ENCODE peak calls at places on chromosomes 1 and 21, in ten cellular contexts. S is ovary, T is IMR-90, L is body of pancreas, Y is kidney epithelial cell, B is astrocyte of the spinal cord, Z is esophagus squamous epithelium, K is HFF-Myc, O is breast epithelium, E is K562. M is an unnamed sample.

GRCh38 chr21:30426732-30427131 is 1.0 kb upstream of the KRTAP13-3 start:
- DNase-seq in S (no peak), T (no peak), L (no peak), Y (no peak), B (no peak), Z (no peak), K (no peak), O (no peak), E (no peak), M (no peak)

GRCh38 chr1:160045653-160046052 is 13.9 kb upstream of the PIGM start:
- DNase-seq in S (no peak), T (no peak), L (no peak), Y (no peak), B (no peak), Z (no peak), K (no peak), O (no peak), E (no peak), M (no peak)

GRCh38 chr21:30251781-30252180 is 31.0 kb downstream of the KRTAP24-1 start:
- DNase-seq in S (no peak), T (no peak), L (no peak), Y (no peak), B (no peak), Z (no peak), K (no peak), O (no peak), E (no peak), M (no peak)

GRCh38 chr1:232176222-232176621 is 453.7 kb downstream of the SIPA1L2 start:
- DNase-seq in S (no peak), T (no peak), L (no peak), Y (no peak), B (no peak), Z (no peak), K (no peak), O (no peak), E (no peak), M (no peak)

GRCh38 chr1:222454782-222455181 is 93.1 kb downstream of the HHIPL2 start:
- DNase-seq in S (no peak), T (peak), L (no peak), Y (no peak), B (no peak), Z (no peak), K (no peak), O (peak), E (no peak), M (no peak)

GRCh38 chr1:94045465-94046056 is 75.4 kb downstream of the ABCA4 start:
- DNase-seq in S (peak), T (peak), L (peak), Y (peak), B (peak), Z (peak), K (peak), O (peak), E (peak), M (peak)

GRCh38 chr21:43645414-43645891 is 13.8 kb downstream of the HSF2BP start:
- DNase-seq in S (peak), T (peak), L (peak), Y (no peak), B (peak), Z (no peak), K (peak), O (peak), E (peak), M (peak)

GRCh38 chr21:45837936-45838335 is 143.6 kb upstream of the COL6A1 start:
- DNase-seq in S (no peak), T (no peak), L (no peak), Y (no peak), B (no peak), Z (no peak), K (no peak), O (no peak), E (no peak), M (no peak)

GRCh38 chr1:206048582-206048981 is 4.4 kb upstream of the RHEX start:
- DNase-seq in S (no peak), T (no peak), L (peak), Y (no peak), B (no peak), Z (no peak), K (no peak), O (no peak), E (no peak), M (no peak)

GRCh38 chr1:180291004-180291403 is 60.9 kb downstream of the LHX4 start:
- DNase-seq in S (no peak), T (peak), L (no peak), Y (no peak), B (peak), Z (no peak), K (no peak), O (no peak), E (no peak), M (no peak)

GRCh38 chr1:53332833-53333232 is 5.0 kb upstream of the LRP8 start:
- DNase-seq in S (no peak), T (no peak), L (no peak), Y (no peak), B (no peak), Z (no peak), K (no peak), O (no peak), E (no peak), M (no peak)

GRCh38 chr1:151828931-151829330 is 2.7 kb downstream of the RORC start:
- DNase-seq in S (peak), T (peak), L (peak), Y (no peak), B (peak), Z (no peak), K (no peak), O (peak), E (peak), M (no peak)

GRCh38 chr1:85708826-85709222 is 591 bp upstream of the ZNHIT6 start:
- DNase-seq in S (peak), T (no peak), L (no peak), Y (no peak), B (no peak), Z (no peak), K (no peak), O (no peak), E (peak), M (no peak)

GRCh38 chr1:223738465-223739365 is 26.4 kb downstream of the CAPN2 start:
- DNase-seq in S (no peak), T (no peak), L (peak), Y (no peak), B (no peak), Z (no peak), K (no peak), O (no peak), E (no peak), M (no peak)

GRCh38 chr1:203555484-203556046 is 61.6 kb downstream of the OPTC start:
- DNase-seq in S (no peak), T (no peak), L (no peak), Y (no peak), B (no peak), Z (no peak), K (no peak), O (no peak), E (no peak), M (no peak)

GRCh38 chr1:119323216-119323982 is 45.2 kb upstream of the HAO2 start:
- DNase-seq in S (no peak), T (no peak), L (no peak), Y (no peak), B (no peak), Z (no peak), K (no peak), O (no peak), E (no peak), M (no peak)

GRCh38 chr1:240575976-240576666 is 35.8 kb downstream of the GREM2 start:
- DNase-seq in S (no peak), T (peak), L (no peak), Y (no peak), B (peak), Z (no peak), K (no peak), O (no peak), E (peak), M (no peak)

GRCh38 chr1:208381481-208381880 is 137.3 kb upstream of the PLXNA2 start:
- DNase-seq in S (no peak), T (no peak), L (no peak), Y (no peak), B (no peak), Z (no peak), K (no peak), O (no peak), E (no peak), M (no peak)

GRCh38 chr1:34460193-34460592 is 283.5 kb downstream of the C1orf94 start:
- DNase-seq in S (no peak), T (no peak), L (peak), Y (no peak), B (no peak), Z (no peak), K (peak), O (no peak), E (peak), M (no peak)

GRCh38 chr1:17874231-17874630 is 119.1 kb downstream of the ACTL8 start:
- DNase-seq in S (no peak), T (peak), L (no peak), Y (peak), B (peak), Z (no peak), K (peak), O (no peak), E (no peak), M (peak)

GRCh38 chr1:38009841-38010180 is 2.7 kb upstream of the UTP11 start:
- DNase-seq in S (no peak), T (no peak), L (no peak), Y (no peak), B (no peak), Z (no peak), K (no peak), O (no peak), E (no peak), M (no peak)

GRCh38 chr21:42532466-42533181 is 19.0 kb downstream of the SLC37A1 start:
- DNase-seq in S (no peak), T (peak), L (peak), Y (no peak), B (no peak), Z (no peak), K (no peak), O (no peak), E (no peak), M (no peak)

GRCh38 chr1:93616996-93617669 is 64.5 kb downstream of the BCAR3 start:
- DNase-seq in S (no peak), T (no peak), L (peak), Y (no peak), B (no peak), Z (no peak), K (no peak), O (peak), E (no peak), M (no peak)

GRCh38 chr1:94884101-94884875 is 42.6 kb downstream of the CNN3 start:
- DNase-seq in S (peak), T (peak), L (peak), Y (no peak), B (peak), Z (no peak), K (peak), O (peak), E (no peak), M (no peak)

GRCh38 chr1:192580351-192580962 is 4.9 kb downstream of the RGS1 start:
- DNase-seq in S (no peak), T (peak), L (peak), Y (peak), B (peak), Z (no peak), K (peak), O (no peak), E (no peak), M (no peak)

GRCh38 chr1:76763678-76764077 is 103.6 kb upstream of the ST6GALNAC5 start:
- DNase-seq in S (no peak), T (no peak), L (no peak), Y (no peak), B (no peak), Z (no peak), K (no peak), O (no peak), E (no peak), M (no peak)

GRCh38 chr1:218717611-218718010 is 372.5 kb downstream of the TGFB2 start:
- DNase-seq in S (no peak), T (peak), L (no peak), Y (no peak), B (peak), Z (no peak), K (no peak), O (no peak), E (no peak), M (no peak)

GRCh38 chr1:211320980-211321379 is 5.7 kb upstream of the TRAF5 start:
- DNase-seq in S (no peak), T (no peak), L (no peak), Y (no peak), B (no peak), Z (no peak), K (no peak), O (no peak), E (no peak), M (no peak)

GRCh38 chr1:156051011-156051725 is 2.4 kb downstream of the UBQLN4 start:
- DNase-seq in S (no peak), T (no peak), L (no peak), Y (no peak), B (no peak), Z (no peak), K (no peak), O (no peak), E (no peak), M (no peak)

GRCh38 chr1:151175910-151176309 is at the start of gene TMOD4:
- DNase-seq in S (no peak), T (peak), L (no peak), Y (no peak), B (peak), Z (no peak), K (no peak), O (no peak), E (peak), M (no peak)

GRCh38 chr1:19768321-19769210 is 31.1 kb downstream of the TMCO4 start:
- DNase-seq in S (no peak), T (no peak), L (no peak), Y (no peak), B (peak), Z (no peak), K (no peak), O (no peak), E (no peak), M (no peak)

GRCh38 chr1:109876617-109877319 is 33.9 kb upstream of the CSF1 start:
- DNase-seq in S (no peak), T (peak), L (peak), Y (no peak), B (peak), Z (no peak), K (no peak), O (no peak), E (no peak), M (no peak)

GRCh38 chr1:156433602-156434001 is 64.6 kb downstream of the RHBG start:
- DNase-seq in S (no peak), T (no peak), L (no peak), Y (no peak), B (no peak), Z (no peak), K (no peak), O (no peak), E (no peak), M (no peak)

GRCh38 chr1:5985250-5985649 is 7.0 kb downstream of the NPHP4 start:
- DNase-seq in S (peak), T (no peak), L (no peak), Y (no peak), B (no peak), Z (no peak), K (no peak), O (no peak), E (no peak), M (no peak)

GRCh38 chr1:196897158-196897828 is 9.4 kb downstream of the CFHR4 start:
- DNase-seq in S (no peak), T (no peak), L (no peak), Y (no peak), B (no peak), Z (no peak), K (no peak), O (no peak), E (peak), M (no peak)
- H3K4me3 ChIP-seq in S (no peak), T (peak), L (no peak), Y (peak), B (peak), Z (no peak), K (no peak), O (no peak), E (no peak), M (no peak)

DNA sequence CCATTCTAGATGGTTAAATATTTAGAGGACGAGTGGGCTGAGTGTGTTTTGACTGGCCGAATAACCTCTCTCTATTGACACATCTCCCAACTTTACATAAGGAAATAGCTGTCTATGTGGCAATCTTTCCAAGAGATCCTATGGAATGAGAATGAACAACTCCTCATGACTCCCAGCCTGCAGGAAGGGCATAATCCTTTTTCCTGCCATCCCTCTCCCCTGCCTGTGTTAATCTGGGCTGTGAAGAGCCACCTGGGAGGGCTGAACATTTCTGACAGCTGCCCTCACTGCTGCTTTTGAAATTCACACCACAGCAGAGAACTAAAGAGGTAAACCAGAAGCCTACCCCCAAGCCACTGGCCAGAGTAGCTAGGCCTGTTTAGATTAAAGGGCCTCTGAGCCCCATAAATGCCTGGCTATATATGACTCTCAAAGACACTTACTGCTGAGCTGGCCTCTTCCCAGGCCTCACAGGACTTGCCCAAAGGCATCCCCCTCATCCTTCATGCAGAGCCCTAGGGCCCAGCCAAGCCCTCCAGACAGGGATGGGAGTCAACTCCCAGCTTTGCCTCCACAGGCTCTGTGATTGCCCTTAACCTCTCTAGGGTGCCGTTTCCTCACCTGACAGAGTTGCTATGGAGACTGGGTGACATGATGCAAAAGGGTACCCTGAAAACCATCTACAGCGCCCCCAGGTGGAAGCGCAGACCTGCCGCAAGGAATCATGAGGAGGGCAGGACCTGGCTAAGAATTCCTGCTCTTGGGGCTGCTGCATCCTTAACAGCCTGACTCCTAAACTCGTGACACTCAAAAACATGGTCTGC is 42.0 kb upstream of the LDLRAP1 start:
- DNase-seq in S (no peak), T (peak), L (no peak), Y (no peak), B (no peak), Z (no peak), K (no peak), O (no peak), E (peak), M (peak)
- TF ChIP-seq CTCF in S (no peak), T (peak), L (no peak), Y (peak), B (peak), Z (no peak), K (peak), O (no peak), E (peak), M (peak)

DNA sequence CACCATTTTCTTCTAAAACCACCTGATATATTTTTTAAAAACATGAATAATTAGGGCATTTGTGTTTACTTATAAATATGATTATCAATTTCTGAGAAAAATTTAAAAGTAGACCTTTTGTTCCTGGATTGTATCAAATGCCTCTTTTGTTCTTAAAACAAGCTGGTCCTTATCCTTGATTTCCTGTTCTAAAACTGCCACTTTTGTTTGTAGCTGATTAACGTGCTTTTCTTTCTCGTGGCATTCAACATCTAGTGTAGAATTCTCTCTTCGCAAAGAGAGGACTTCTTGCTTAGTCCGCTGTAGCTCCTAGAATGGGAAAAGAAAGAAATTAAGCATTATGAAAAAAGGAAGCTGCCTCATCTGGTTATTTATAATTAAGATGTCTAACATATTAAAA is 25.0 kb downstream of the SASS6 start:
- DNase-seq in S (no peak), T (no peak), L (no peak), Y (no peak), B (no peak), Z (no peak), K (no peak), O (no peak), E (no peak), M (no peak)
- H3K4me3 ChIP-seq in S (no peak), T (no peak), L (no peak), Y (no peak), B (no peak), Z (no peak), K (no peak), O (no peak), E (no peak), M (no peak)

DNA sequence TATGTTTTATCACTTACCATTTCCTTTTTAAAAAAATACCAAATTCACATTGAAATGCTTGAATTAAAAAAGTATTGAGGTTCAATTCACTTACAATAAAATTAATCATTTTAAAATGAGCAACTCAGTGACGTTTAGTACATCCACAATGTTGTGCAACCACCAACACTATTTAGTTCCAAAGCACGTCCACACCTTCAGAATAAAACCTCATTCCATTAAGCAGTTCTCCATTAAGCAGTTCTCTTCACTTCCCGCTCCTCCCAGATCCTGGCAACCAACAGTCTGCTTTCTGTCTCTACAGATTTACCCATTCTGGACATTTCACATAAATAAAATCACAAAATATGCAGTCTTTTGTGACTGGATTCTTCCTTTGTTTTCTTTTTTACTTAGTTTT is 41.3 kb downstream of the GNG4 start:
- DNase-seq in S (no peak), T (no peak), L (no peak), Y (no peak), B (no peak), Z (no peak), K (no peak), O (no peak), E (no peak), M (no peak)
- TF ChIP-seq CTCF in S (no peak), T (no peak), L (no peak), Y (no peak), B (no peak), Z (no peak), K (no peak), O (no peak), E (no peak), M (no peak)

GRCh38 chr1:77889671-77890070 is 1.2 kb downstream of the NEXN start:
- DNase-seq in S (no peak), T (peak), L (peak), Y (no peak), B (peak), Z (no peak), K (no peak), O (no peak), E (no peak), M (no peak)

GRCh38 chr1:77891200-77891599 is 2.8 kb downstream of the NEXN start:
- DNase-seq in S (no peak), T (no peak), L (no peak), Y (no peak), B (no peak), Z (no peak), K (no peak), O (no peak), E (no peak), M (no peak)

GRCh38 chr1:77888429-77889239 is at the start of gene NEXN:
- DNase-seq in S (peak), T (peak), L (peak), Y (no peak), B (peak), Z (no peak), K (peak), O (peak), E (peak), M (no peak)

GRCh38 chr1:77888071-77888428 is 374 bp upstream of the NEXN start:
- DNase-seq in S (no peak), T (peak), L (peak), Y (no peak), B (peak), Z (no peak), K (peak), O (no peak), E (no peak), M (no peak)

DNA sequence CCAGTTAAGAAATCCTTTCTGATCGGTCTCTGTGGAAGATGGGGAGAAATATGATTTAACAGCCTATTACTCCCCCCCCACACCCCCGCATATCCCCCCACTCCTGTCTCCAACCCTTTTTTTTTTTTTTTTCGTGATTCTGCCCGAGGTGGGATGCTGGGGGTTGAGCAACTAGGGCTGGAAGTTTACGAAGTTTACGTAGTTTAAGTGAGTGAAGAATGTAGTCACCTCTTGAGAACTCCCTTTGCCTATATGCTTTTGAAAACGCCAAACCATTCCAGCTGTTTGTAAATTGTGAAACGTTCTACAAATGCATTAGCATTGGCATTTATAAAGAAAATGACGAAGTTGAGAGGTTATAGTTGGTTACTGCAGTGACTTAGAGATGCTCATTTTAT is 815 bp downstream of the NEXN start:
- DNase-seq in S (no peak), T (peak), L (no peak), Y (no peak), B (peak), Z (no peak), K (no peak), O (no peak), E (peak), M (no peak)
- H3K4me3 ChIP-seq in S (peak), T (peak), L (peak), Y (peak), B (peak), Z (peak), K (peak), O (peak), E (peak), M (peak)

M was measured in AG04449.